ENCODE peak calls at places on chromosomes 13 and 19, in eight cellular contexts. L is prostate gland; N is esophagus squamous epithelium; W is hepatocyte; O is lower leg skin; B is CD8-positive, alpha-beta memory T cell; E is cardiac fibroblast; I is adrenal gland. Z is an unnamed sample.

GRCh38 chr19:18130523-18131242 is 22.3 kb upstream of the PIK3R2 start:
- DNase-seq in L (no peak), N (no peak), W (no peak), O (no peak), B (no peak), E (no peak), I (no peak), Z (no peak)

GRCh38 chr19:19552811-19553210 is 14.7 kb downstream of the CILP2 start:
- DNase-seq in L (no peak), N (no peak), W (peak), O (no peak), B (no peak), E (peak), I (no peak), Z (no peak)

GRCh38 chr13:40115456-40115855 is 460.0 kb downstream of the COG6 start:
- DNase-seq in L (no peak), N (no peak), W (no peak), O (no peak), B (no peak), E (peak), I (no peak), Z (no peak)

GRCh38 chr19:14470031-14470876 is 4.9 kb downstream of the PTGER1 start:
- DNase-seq in L (no peak), N (no peak), W (no peak), O (no peak), B (no peak), E (no peak), I (no peak), Z (no peak)

GRCh38 chr19:28493881-28494280 is 719.1 kb downstream of the UQCRFS1 start:
- DNase-seq in L (no peak), N (no peak), W (no peak), O (no peak), B (no peak), E (no peak), I (no peak), Z (no peak)

GRCh38 chr19:6100284-6100915 is 9.9 kb downstream of the RFX2 start:
- DNase-seq in L (no peak), N (no peak), W (no peak), O (no peak), B (no peak), E (no peak), I (no peak), Z (no peak)

GRCh38 chr19:48645652-48646191 is at the start of gene CA11:
- DNase-seq in L (no peak), N (no peak), W (peak), O (no peak), B (no peak), E (no peak), I (peak), Z (no peak)

GRCh38 chr13:24361852-24362366 is 52.5 kb downstream of the C1QTNF9 start:
- DNase-seq in L (no peak), N (no peak), W (no peak), O (peak), B (no peak), E (no peak), I (no peak), Z (no peak)

GRCh38 chr13:40205771-40206240 is 460.6 kb downstream of the FOXO1 start:
- DNase-seq in L (no peak), N (no peak), W (no peak), O (no peak), B (no peak), E (no peak), I (no peak), Z (no peak)

GRCh38 chr19:36489920-36490415 is 607 bp upstream of the ZNF566 start:
- DNase-seq in L (no peak), N (peak), W (peak), O (no peak), B (peak), E (peak), I (peak), Z (peak)

GRCh38 chr13:60334310-60334709 is 62.7 kb upstream of the TDRD3 start:
- DNase-seq in L (no peak), N (no peak), W (no peak), O (no peak), B (no peak), E (no peak), I (no peak), Z (no peak)

GRCh38 chr19:6210091-6210490 is 69.7 kb downstream of the MLLT1 start:
- DNase-seq in L (no peak), N (no peak), W (no peak), O (no peak), B (no peak), E (no peak), I (no peak), Z (no peak)

GRCh38 chr19:7533281-7533819 is 2.2 kb upstream of the PNPLA6 start:
- DNase-seq in L (peak), N (no peak), W (no peak), O (peak), B (no peak), E (peak), I (peak), Z (peak)

DNA sequence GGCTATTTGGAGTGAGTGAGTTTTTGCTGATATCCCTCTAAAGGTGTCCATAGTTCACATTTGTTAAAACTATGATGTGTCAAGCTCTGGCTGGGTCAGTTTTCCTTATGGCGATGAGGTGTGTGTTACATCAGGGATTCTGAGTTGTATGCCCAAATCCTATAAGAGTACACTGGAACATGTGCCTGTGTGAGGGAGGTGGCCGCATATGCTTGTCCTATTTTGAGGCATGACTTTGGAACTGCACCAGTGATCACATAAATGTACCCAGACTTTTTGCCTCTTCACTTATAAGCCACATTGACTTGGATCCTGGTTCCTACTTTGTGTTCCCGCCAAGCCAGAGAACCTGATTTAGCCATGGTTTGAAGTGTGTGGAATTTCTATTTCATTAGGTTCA is 140.3 kb upstream of the RXFP2 start:
- DNase-seq in L (no peak), N (no peak), W (no peak), O (no peak), B (no peak), E (no peak), I (no peak), Z (no peak)
- H3K4me3 ChIP-seq in L (no peak), N (no peak), W (no peak), O (no peak), B (no peak), E (no peak), I (no peak), Z (no peak)

DNA sequence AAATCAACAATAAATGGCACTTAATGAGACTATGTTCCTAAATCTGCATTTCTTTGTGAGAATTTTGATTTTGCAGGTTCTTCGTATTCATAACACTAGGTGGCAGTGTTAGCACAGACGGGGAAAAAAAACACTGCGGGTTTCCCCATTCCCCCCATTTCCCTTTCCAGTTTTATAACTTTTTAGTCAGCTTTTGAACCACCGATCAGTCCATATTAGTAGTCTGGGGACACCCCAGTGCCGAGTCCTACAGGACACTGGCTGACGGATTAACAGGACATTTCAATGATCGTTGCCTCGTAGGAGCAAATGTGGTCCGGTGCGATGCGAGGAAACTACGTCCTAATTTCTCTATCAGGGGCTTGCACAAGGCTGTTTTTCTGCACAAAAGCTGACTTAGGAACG is 234.3 kb downstream of the LMO7 start:
- DNase-seq in L (no peak), N (no peak), W (peak), O (no peak), B (peak), E (peak), I (no peak), Z (no peak)
- H3K4me3 ChIP-seq in L (peak), N (no peak), W (no peak), O (no peak), B (peak), E (peak), I (peak), Z (peak)

GRCh38 chr19:38617283-38617763 is 430 bp downstream of the MAP4K1 start:
- DNase-seq in L (no peak), N (no peak), W (no peak), O (no peak), B (no peak), E (no peak), I (no peak), Z (no peak)
- H3K4me3 ChIP-seq in L (no peak), N (no peak), W (no peak), O (no peak), B (peak), E (no peak), I (peak), Z (peak)

GRCh38 chr13:48487968-48488367 is 44.9 kb downstream of the RCBTB2 start:
- DNase-seq in L (no peak), N (no peak), W (no peak), O (no peak), B (no peak), E (no peak), I (no peak), Z (no peak)
- H3K4me3 ChIP-seq in L (no peak), N (no peak), W (no peak), O (no peak), B (no peak), E (no peak), I (no peak), Z (no peak)

GRCh38 chr19:1840541-1841115 is 7.7 kb downstream of the REXO1 start:
- DNase-seq in L (no peak), N (no peak), W (no peak), O (no peak), B (no peak), E (peak), I (peak), Z (peak)
- H3K4me3 ChIP-seq in L (no peak), N (no peak), W (no peak), O (no peak), B (no peak), E (peak), I (peak), Z (peak)

DNA sequence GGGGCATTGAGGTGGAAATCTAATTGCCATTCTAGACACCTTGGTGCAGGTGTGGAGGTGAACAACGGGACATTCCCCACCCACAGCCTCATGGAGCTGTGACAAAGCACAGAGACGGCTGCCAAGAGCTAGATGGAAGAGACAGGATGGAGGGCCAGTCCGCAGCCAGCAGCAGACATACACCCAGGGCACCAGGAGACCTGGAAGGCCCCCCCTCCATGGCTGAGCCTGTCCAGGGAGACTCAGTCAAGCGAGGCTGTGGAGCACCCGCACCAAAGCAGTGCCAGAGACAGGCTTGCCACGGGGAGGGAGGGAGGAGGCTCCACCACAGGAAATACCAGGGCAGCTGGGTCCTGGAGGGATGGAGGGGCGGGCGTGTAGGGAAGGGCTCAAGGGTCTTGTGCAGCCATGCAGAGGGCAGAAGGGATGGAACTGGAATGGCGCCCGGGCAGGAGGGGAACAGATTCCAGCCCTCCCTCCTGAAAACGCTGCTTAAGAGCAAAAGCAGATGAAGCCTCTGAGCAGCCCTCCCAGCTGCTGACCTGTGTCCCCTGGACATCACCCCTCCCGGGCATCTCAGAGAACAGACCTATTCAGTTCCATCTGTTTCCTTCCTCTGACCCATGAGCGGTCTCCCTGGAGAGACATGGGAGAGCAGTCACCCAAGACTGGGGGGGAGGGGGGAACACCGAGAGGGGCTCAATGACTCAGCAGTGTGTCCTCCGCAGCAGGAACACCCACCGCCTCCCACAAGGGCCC is 14.4 kb downstream of the EPS15L1 start:
- DNase-seq in L (no peak), N (no peak), W (no peak), O (no peak), B (no peak), E (peak), I (peak), Z (peak)
- H3K4me3 ChIP-seq in L (no peak), N (no peak), W (no peak), O (no peak), B (no peak), E (no peak), I (peak), Z (no peak)

GRCh38 chr19:15740785-15741184 is 3.0 kb downstream of the OR10H3 start:
- DNase-seq in L (no peak), N (no peak), W (no peak), O (no peak), B (no peak), E (no peak), I (no peak), Z (no peak)

GRCh38 chr19:15733895-15734294 is 3.9 kb upstream of the OR10H3 start:
- DNase-seq in L (no peak), N (no peak), W (no peak), O (no peak), B (no peak), E (no peak), I (no peak), Z (no peak)

GRCh38 chr19:15732388-15732787 is 4.6 kb downstream of the OR10H2 start:
- DNase-seq in L (no peak), N (no peak), W (no peak), O (no peak), B (no peak), E (no peak), I (no peak), Z (no peak)

DNA sequence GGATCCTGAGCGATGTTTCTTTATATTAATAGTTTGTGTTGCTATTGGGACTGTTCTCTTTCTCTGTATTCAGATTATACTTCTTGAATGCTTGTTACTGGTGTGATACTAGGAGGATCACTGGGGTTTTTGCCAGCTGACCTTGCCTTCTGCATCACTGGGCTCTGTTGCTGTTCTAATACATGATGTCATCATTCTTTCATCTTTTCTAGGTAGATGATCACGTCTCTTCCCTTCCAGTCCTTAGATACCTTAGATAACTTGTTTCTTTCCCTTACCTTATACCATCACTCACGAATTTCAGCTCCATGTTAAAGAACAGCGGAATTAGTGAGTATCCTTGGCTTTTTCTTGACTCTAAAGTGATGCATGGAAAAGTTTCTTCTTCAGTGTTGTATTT is at the start of gene OR10H3:
- DNase-seq in L (no peak), N (no peak), W (no peak), O (no peak), B (no peak), E (no peak), I (no peak), Z (no peak)
- H3K4me3 ChIP-seq in L (no peak), N (no peak), W (no peak), O (no peak), B (no peak), E (no peak), I (no peak), Z (no peak)

DNA sequence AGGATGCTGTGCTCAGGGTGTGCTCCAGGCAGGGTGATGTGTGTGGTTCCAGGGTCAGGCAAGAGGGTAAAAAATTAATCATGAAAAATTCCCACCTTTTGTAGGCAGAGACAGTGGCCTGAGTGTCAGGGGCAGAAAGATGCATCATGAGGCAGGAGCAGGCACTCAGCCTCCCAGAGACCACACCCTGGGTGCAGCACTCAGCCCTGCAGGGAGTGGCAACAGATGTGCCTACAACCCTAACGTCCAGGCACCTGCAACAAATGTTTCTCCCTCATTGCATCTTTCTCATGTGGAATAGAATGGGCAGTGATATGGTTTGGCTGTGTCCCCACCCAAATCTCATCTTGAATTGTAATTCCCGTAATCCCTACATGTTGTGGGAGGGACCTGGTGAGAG is 19.6 kb upstream of the CEACAM1 start:
- DNase-seq in L (no peak), N (no peak), W (no peak), O (no peak), B (no peak), E (no peak), I (no peak), Z (no peak)
- H3K4me3 ChIP-seq in L (no peak), N (no peak), W (no peak), O (no peak), B (no peak), E (no peak), I (no peak), Z (no peak)

DNA sequence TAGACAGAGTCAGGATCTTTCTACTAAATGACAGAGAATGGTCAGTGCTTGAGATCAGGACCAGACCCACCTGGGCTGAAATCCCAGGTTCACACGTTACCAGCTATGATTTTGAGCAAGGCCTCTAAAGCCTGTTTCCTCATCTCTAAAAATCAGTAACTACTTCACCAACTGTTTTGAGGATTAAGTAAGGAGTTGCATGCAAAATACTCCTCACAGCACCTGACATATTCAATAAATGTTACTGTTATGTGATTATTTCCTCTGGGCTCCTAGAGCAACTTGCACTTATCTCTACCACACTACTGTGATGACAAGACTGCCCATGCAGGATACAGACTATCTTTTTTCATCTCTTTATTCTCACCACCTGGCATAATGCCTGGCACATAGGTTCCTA is 1.9 kb downstream of the KATNAL1 start:
- DNase-seq in L (no peak), N (no peak), W (no peak), O (no peak), B (no peak), E (no peak), I (no peak), Z (no peak)
- H3K4me3 ChIP-seq in L (no peak), N (no peak), W (no peak), O (no peak), B (no peak), E (no peak), I (no peak), Z (no peak)